ENCODE peak calls at places on chromosome 5, in six cellular contexts. One of them, this sample, is unnamed.

GRCh38 chr5:9408964-9409363 is 136.9 kb downstream of the SEMA5A start:
- DNase-seq in neuronal stem cell: no peak
- DNase-seq in mesenchymal stem cell: no peak
- DNase-seq in IMR-90: no peak
- DNase-seq in mesendoderm: no peak
- DNase-seq in H9: no peak
- DNase-seq in this sample: no peak

GRCh38 chr5:174503086-174503460 is 221.3 kb upstream of the MSX2 start:
- DNase-seq in neuronal stem cell: no peak
- DNase-seq in mesenchymal stem cell: no peak
- DNase-seq in IMR-90: no peak
- DNase-seq in mesendoderm: no peak
- DNase-seq in H9: no peak
- DNase-seq in this sample: no peak

GRCh38 chr5:157511656-157512644 is 51.9 kb downstream of the NIPAL4 start:
- DNase-seq in neuronal stem cell: no peak
- DNase-seq in mesenchymal stem cell: peak; percentile 97
- DNase-seq in IMR-90: peak; percentile 98
- DNase-seq in mesendoderm: peak; percentile 64
- DNase-seq in H9: no peak
- DNase-seq in this sample: peak; percentile 79

GRCh38 chr5:59246470-59247250 is 646.9 kb downstream of the PDE4D start:
- DNase-seq in neuronal stem cell: no peak
- DNase-seq in mesenchymal stem cell: no peak
- DNase-seq in IMR-90: peak; percentile 45
- DNase-seq in mesendoderm: no peak
- DNase-seq in H9: no peak
- DNase-seq in this sample: no peak

GRCh38 chr5:172223901-172224873 is 30.2 kb downstream of the EFCAB9 start:
- DNase-seq in neuronal stem cell: no peak
- DNase-seq in mesenchymal stem cell: no peak
- DNase-seq in IMR-90: no peak
- DNase-seq in mesendoderm: no peak
- DNase-seq in H9: no peak
- DNase-seq in this sample: no peak

GRCh38 chr5:133259199-133259997 is 207.6 kb downstream of the HSPA4 start:
- DNase-seq in neuronal stem cell: no peak
- DNase-seq in mesenchymal stem cell: no peak
- DNase-seq in IMR-90: no peak
- DNase-seq in mesendoderm: no peak
- DNase-seq in H9: no peak
- DNase-seq in this sample: no peak

GRCh38 chr5:146877783-146878470 is 630 bp downstream of the PPP2R2B start:
- DNase-seq in neuronal stem cell: peak; percentile 32
- DNase-seq in mesenchymal stem cell: peak; percentile 10
- DNase-seq in IMR-90: no peak
- DNase-seq in mesendoderm: peak; percentile 37
- DNase-seq in H9: peak; percentile 47
- DNase-seq in this sample: peak; percentile 28

GRCh38 chr5:95334900-95335538 is 50.1 kb upstream of the MCTP1 start:
- DNase-seq in neuronal stem cell: no peak
- DNase-seq in mesenchymal stem cell: no peak
- DNase-seq in IMR-90: no peak
- DNase-seq in mesendoderm: no peak
- DNase-seq in H9: no peak
- DNase-seq in this sample: no peak

GRCh38 chr5:62829241-62829986 is 250.8 kb downstream of the LRRC70 start:
- DNase-seq in neuronal stem cell: no peak
- DNase-seq in mesenchymal stem cell: no peak
- DNase-seq in IMR-90: no peak
- DNase-seq in mesendoderm: no peak
- DNase-seq in H9: no peak
- DNase-seq in this sample: no peak

GRCh38 chr5:39998518-39998917 is 573.7 kb upstream of the DAB2 start:
- DNase-seq in neuronal stem cell: no peak
- DNase-seq in mesenchymal stem cell: no peak
- DNase-seq in IMR-90: no peak
- DNase-seq in mesendoderm: no peak
- DNase-seq in H9: no peak
- DNase-seq in this sample: no peak

GRCh38 chr5:179264641-179265528 is 80.4 kb downstream of the ADAMTS2 start:
- DNase-seq in neuronal stem cell: no peak
- DNase-seq in mesenchymal stem cell: no peak
- DNase-seq in IMR-90: no peak
- DNase-seq in mesendoderm: no peak
- DNase-seq in H9: peak; percentile 28
- DNase-seq in this sample: no peak

GRCh38 chr5:179264053-179264540 is 81.2 kb downstream of the ADAMTS2 start:
- DNase-seq in neuronal stem cell: no peak
- DNase-seq in mesenchymal stem cell: no peak
- DNase-seq in IMR-90: no peak
- DNase-seq in mesendoderm: no peak
- DNase-seq in H9: peak; percentile 20
- DNase-seq in this sample: no peak

GRCh38 chr5:179267071-179267670 is 78.1 kb downstream of the ADAMTS2 start:
- DNase-seq in neuronal stem cell: no peak
- DNase-seq in mesenchymal stem cell: no peak
- DNase-seq in IMR-90: no peak
- DNase-seq in mesendoderm: peak; percentile 27
- DNase-seq in H9: peak; percentile 38
- DNase-seq in this sample: no peak

GRCh38 chr5:179266291-179267070 is 78.8 kb downstream of the ADAMTS2 start:
- DNase-seq in neuronal stem cell: no peak
- DNase-seq in mesenchymal stem cell: no peak
- DNase-seq in IMR-90: no peak
- DNase-seq in mesendoderm: no peak
- DNase-seq in H9: no peak
- DNase-seq in this sample: peak; percentile 56

GRCh38 chr5:179265529-179266290 is 79.6 kb downstream of the ADAMTS2 start:
- DNase-seq in neuronal stem cell: no peak
- DNase-seq in mesenchymal stem cell: peak; percentile 99
- DNase-seq in IMR-90: peak; percentile 99
- DNase-seq in mesendoderm: peak; percentile 56
- DNase-seq in H9: peak; percentile 47
- DNase-seq in this sample: peak; percentile 96
- H3K4me2 ChIP-seq in neuronal stem cell: no peak overlapping the region
- H3K4me2 ChIP-seq in mesenchymal stem cell: no peak overlapping the region
- H3K4me2 ChIP-seq in IMR-90: peak overlapping the region; percentile 23
- H3K4me2 ChIP-seq in mesendoderm: no peak overlapping the region
- H3K4me2 ChIP-seq in H9: no peak overlapping the region
- H3K4me2 ChIP-seq in this sample: no peak overlapping the region

GRCh38 chr5:16737620-16738364 is 121.0 kb upstream of the RETREG1 start:
- DNase-seq in neuronal stem cell: no peak
- DNase-seq in mesenchymal stem cell: peak; percentile 24
- DNase-seq in IMR-90: no peak
- DNase-seq in mesendoderm: peak; percentile 94
- DNase-seq in H9: peak; percentile 90
- DNase-seq in this sample: no peak

GRCh38 chr5:16733597-16733996 is 116.8 kb upstream of the RETREG1 start:
- DNase-seq in neuronal stem cell: no peak
- DNase-seq in mesenchymal stem cell: no peak
- DNase-seq in IMR-90: no peak
- DNase-seq in mesendoderm: peak; percentile 72
- DNase-seq in H9: peak; percentile 56
- DNase-seq in this sample: no peak

GRCh38 chr5:16736158-16736994 is 119.6 kb upstream of the RETREG1 start:
- DNase-seq in neuronal stem cell: no peak
- DNase-seq in mesenchymal stem cell: peak; percentile 89
- DNase-seq in IMR-90: peak; percentile 87
- DNase-seq in mesendoderm: peak; percentile 91
- DNase-seq in H9: peak; percentile 66
- DNase-seq in this sample: peak; percentile 89

GRCh38 chr5:16737173-16737572 is 120.4 kb upstream of the RETREG1 start:
- DNase-seq in neuronal stem cell: no peak
- DNase-seq in mesenchymal stem cell: no peak
- DNase-seq in IMR-90: no peak
- DNase-seq in mesendoderm: peak; percentile 35
- DNase-seq in H9: no peak
- DNase-seq in this sample: no peak

GRCh38 chr5:16735092-16735970 is 118.5 kb upstream of the RETREG1 start:
- DNase-seq in neuronal stem cell: no peak
- DNase-seq in mesenchymal stem cell: peak; percentile 30
- DNase-seq in IMR-90: no peak
- DNase-seq in mesendoderm: no peak
- DNase-seq in H9: no peak
- DNase-seq in this sample: no peak
- H3K23ac ChIP-seq in neuronal stem cell: no peak overlapping the region
- H3K23ac ChIP-seq in mesenchymal stem cell: no peak overlapping the region
- H3K23ac ChIP-seq in IMR-90: peak overlapping the region; percentile 86
- H3K23ac ChIP-seq in mesendoderm: no peak overlapping the region
- H3K23ac ChIP-seq in H9: peak overlapping the region; percentile 55
- H3K23ac ChIP-seq in this sample: no peak overlapping the region

DNA sequence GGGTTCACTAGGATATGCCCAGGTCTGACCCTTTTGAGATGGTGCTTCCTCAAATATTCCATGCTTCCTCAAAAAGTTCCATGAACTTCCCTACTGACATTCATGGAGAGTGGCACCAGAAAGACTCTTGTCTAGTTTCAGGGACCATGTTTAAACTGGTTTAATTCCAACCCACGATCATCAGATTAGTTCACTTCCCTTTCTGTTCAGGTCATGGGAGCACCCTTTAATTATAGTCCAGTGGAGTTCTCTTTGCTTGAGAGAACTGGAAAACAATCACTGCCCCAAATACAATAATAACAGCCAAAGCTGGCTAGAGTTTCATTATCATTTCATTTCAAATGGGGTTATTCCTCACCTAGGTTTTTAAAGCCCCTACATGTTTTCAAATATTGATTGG is 9.7 kb upstream of the ERBIN start:
- DNase-seq in neuronal stem cell: no peak
- DNase-seq in mesenchymal stem cell: no peak
- DNase-seq in IMR-90: no peak
- DNase-seq in mesendoderm: no peak
- DNase-seq in H9: no peak
- DNase-seq in this sample: no peak
- H3K4me2 ChIP-seq in neuronal stem cell: no peak overlapping the region
- H3K4me2 ChIP-seq in mesenchymal stem cell: no peak overlapping the region
- H3K4me2 ChIP-seq in IMR-90: no peak overlapping the region
- H3K4me2 ChIP-seq in mesendoderm: no peak overlapping the region
- H3K4me2 ChIP-seq in H9: no peak overlapping the region
- H3K4me2 ChIP-seq in this sample: no peak overlapping the region

GRCh38 chr5:1068204-1068894 is 43.5 kb downstream of the SLC12A7 start:
- DNase-seq in neuronal stem cell: no peak
- DNase-seq in mesenchymal stem cell: no peak
- DNase-seq in IMR-90: no peak
- DNase-seq in mesendoderm: peak; percentile 8
- DNase-seq in H9: no peak
- DNase-seq in this sample: no peak
- H3K23ac ChIP-seq in neuronal stem cell: peak overlapping the region; percentile 96
- H3K23ac ChIP-seq in mesenchymal stem cell: no peak overlapping the region
- H3K23ac ChIP-seq in IMR-90: no peak overlapping the region
- H3K23ac ChIP-seq in mesendoderm: no peak overlapping the region
- H3K23ac ChIP-seq in H9: no peak overlapping the region
- H3K23ac ChIP-seq in this sample: no peak overlapping the region

GRCh38 chr5:148924817-148925216 is 98.4 kb downstream of the ADRB2 start:
- DNase-seq in neuronal stem cell: no peak
- DNase-seq in mesenchymal stem cell: no peak
- DNase-seq in IMR-90: no peak
- DNase-seq in mesendoderm: no peak
- DNase-seq in H9: no peak
- DNase-seq in this sample: no peak
- H3K4me2 ChIP-seq in neuronal stem cell: no peak overlapping the region
- H3K4me2 ChIP-seq in mesenchymal stem cell: no peak overlapping the region
- H3K4me2 ChIP-seq in IMR-90: no peak overlapping the region
- H3K4me2 ChIP-seq in mesendoderm: no peak overlapping the region
- H3K4me2 ChIP-seq in H9: no peak overlapping the region
- H3K4me2 ChIP-seq in this sample: no peak overlapping the region

GRCh38 chr5:1959911-1960581 is 77.3 kb upstream of the IRX4 start:
- DNase-seq in neuronal stem cell: no peak
- DNase-seq in mesenchymal stem cell: no peak
- DNase-seq in IMR-90: no peak
- DNase-seq in mesendoderm: no peak
- DNase-seq in H9: no peak
- DNase-seq in this sample: no peak
- H3K23ac ChIP-seq in neuronal stem cell: peak overlapping the region; percentile 78
- H3K23ac ChIP-seq in mesenchymal stem cell: no peak overlapping the region
- H3K23ac ChIP-seq in IMR-90: no peak overlapping the region
- H3K23ac ChIP-seq in mesendoderm: no peak overlapping the region
- H3K23ac ChIP-seq in H9: no peak overlapping the region
- H3K23ac ChIP-seq in this sample: no peak overlapping the region

DNA sequence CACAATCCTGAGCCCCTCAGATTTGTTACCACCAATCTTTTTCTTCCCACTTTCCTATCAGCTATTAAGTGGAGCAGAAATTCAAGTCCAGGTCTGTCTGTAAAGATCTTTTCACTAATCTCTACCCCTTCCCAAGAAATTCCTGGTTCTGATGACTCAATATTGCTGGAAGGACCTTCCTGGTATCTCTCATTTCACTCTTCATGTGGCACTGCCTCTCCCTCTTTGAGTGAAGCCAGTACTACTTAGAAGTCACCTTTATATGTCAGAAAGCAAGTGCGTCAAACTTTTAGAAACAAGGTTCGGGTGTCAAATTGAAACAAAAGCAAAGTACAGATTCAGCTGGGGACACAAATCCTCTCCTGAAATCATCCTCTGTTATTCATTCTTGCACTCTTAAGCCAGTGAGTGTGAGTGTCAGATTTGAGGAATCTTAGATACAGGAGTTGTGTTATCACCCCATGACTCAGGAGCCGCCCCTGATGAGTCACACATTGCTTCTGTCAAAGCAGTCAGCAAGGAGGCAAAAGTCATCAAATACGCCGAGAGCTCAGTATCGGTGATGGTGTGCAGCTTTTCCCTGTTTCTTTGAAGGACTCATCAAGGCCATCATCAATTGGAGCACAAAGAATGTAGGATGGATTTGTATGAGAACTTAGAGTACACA is 313.0 kb downstream of the CETN3 start:
- DNase-seq in neuronal stem cell: peak; percentile 4
- DNase-seq in mesenchymal stem cell: peak; percentile 79
- DNase-seq in IMR-90: peak; percentile 52
- DNase-seq in mesendoderm: peak; percentile 87
- DNase-seq in H9: no peak
- DNase-seq in this sample: peak; percentile 56
- H3K4me2 ChIP-seq in neuronal stem cell: no peak overlapping the region
- H3K4me2 ChIP-seq in mesenchymal stem cell: no peak overlapping the region
- H3K4me2 ChIP-seq in IMR-90: no peak overlapping the region
- H3K4me2 ChIP-seq in mesendoderm: no peak overlapping the region
- H3K4me2 ChIP-seq in H9: no peak overlapping the region
- H3K4me2 ChIP-seq in this sample: peak overlapping the region; percentile 40

GRCh38 chr5:32703957-32704356 is 7.2 kb upstream of the NPR3 start:
- DNase-seq in neuronal stem cell: no peak
- DNase-seq in mesenchymal stem cell: no peak
- DNase-seq in IMR-90: no peak
- DNase-seq in mesendoderm: no peak
- DNase-seq in H9: no peak
- DNase-seq in this sample: no peak
- H3K23ac ChIP-seq in neuronal stem cell: no peak overlapping the region
- H3K23ac ChIP-seq in mesenchymal stem cell: no peak overlapping the region
- H3K23ac ChIP-seq in IMR-90: no peak overlapping the region
- H3K23ac ChIP-seq in mesendoderm: no peak overlapping the region
- H3K23ac ChIP-seq in H9: no peak overlapping the region
- H3K23ac ChIP-seq in this sample: no peak overlapping the region